ENCODE peak calls at places on chromosomes 4 and X, in seven cellular contexts. W, Z, T, V, O, N and L are unnamed samples.

GRCh38 chr4:98151145-98151929 is 8.1 kb upstream of the STPG2 start:
- DNase-seq in W (no peak), T (no peak), N (no peak), V (no peak), O (no peak), Z (no peak), L (no peak)

GRCh38 chrX:81377329-81377728 is 175.4 kb downstream of the SH3BGRL start:
- DNase-seq in O (no peak), Z (peak; percentile 8), W (peak; percentile 17), V (no peak), N (no peak), T (peak; percentile 27), L (peak; percentile 10)

GRCh38 chrX:6149231-6149870 is 79.3 kb downstream of the NLGN4X start:
- DNase-seq in N (no peak), O (no peak), T (no peak), V (no peak), W (no peak), Z (peak; percentile 21), L (no peak)

GRCh38 chr4:107034982-107035710 is 967 bp downstream of the DKK2 start:
- DNase-seq in T (peak; percentile 3), Z (no peak), N (no peak), O (no peak), W (peak; percentile 51), V (no peak), L (peak; percentile 9)

GRCh38 chr4:89204624-89205023 is 93.3 kb downstream of the TIGD2 start:
- DNase-seq in V (no peak), O (no peak), T (no peak), Z (no peak), N (no peak), W (no peak), L (no peak)

GRCh38 chrX:34053931-34054330 is 78.2 kb downstream of the FAM47A start:
- DNase-seq in V (no peak), T (no peak), W (no peak), O (no peak), N (no peak), Z (no peak), L (no peak)

GRCh38 chrX:33194289-33194688 is 17.1 kb downstream of the DMD start:
- DNase-seq in W (no peak), N (no peak), T (no peak), V (no peak), O (no peak), Z (no peak), L (no peak)

GRCh38 chr4:139191373-139191772 is 14.4 kb upstream of the ELF2 start:
- DNase-seq in Z (no peak), N (no peak), T (no peak), W (no peak), V (no peak), O (no peak), L (no peak)

GRCh38 chr4:122224348-122224747 is 72.2 kb downstream of the BLTP1 start:
- DNase-seq in N (no peak), T (peak; percentile 22), W (peak; percentile 40), Z (peak; percentile 0), O (no peak), V (no peak), L (peak; percentile 5)

GRCh38 chr4:142354794-142355416 is 491.2 kb downstream of the INPP4B start:
- DNase-seq in N (no peak), O (no peak), Z (no peak), W (peak; percentile 42), V (no peak), T (no peak), L (no peak)

GRCh38 chrX:130093271-130093670 is 17.0 kb downstream of the ELF4 start:
- DNase-seq in N (no peak), T (no peak), W (no peak), O (no peak), V (no peak), Z (no peak), L (no peak)

GRCh38 chr4:143202824-143203223 is 18.1 kb downstream of the USP38 start:
- DNase-seq in T (no peak), Z (no peak), O (no peak), N (no peak), V (no peak), W (no peak), L (no peak)

GRCh38 chrX:108199041-108199440 is 107.5 kb downstream of the ATG4A start:
- DNase-seq in N (no peak), V (no peak), W (no peak), Z (no peak), T (no peak), O (no peak), L (no peak)

GRCh38 chrX:108198420-108198819 is 106.8 kb downstream of the ATG4A start:
- DNase-seq in V (no peak), W (no peak), O (no peak), N (no peak), Z (no peak), T (no peak), L (no peak)

GRCh38 chrX:108203540-108203939 is 112.0 kb downstream of the ATG4A start:
- DNase-seq in V (no peak), O (no peak), Z (no peak), W (no peak), T (no peak), N (no peak), L (no peak)

DNA sequence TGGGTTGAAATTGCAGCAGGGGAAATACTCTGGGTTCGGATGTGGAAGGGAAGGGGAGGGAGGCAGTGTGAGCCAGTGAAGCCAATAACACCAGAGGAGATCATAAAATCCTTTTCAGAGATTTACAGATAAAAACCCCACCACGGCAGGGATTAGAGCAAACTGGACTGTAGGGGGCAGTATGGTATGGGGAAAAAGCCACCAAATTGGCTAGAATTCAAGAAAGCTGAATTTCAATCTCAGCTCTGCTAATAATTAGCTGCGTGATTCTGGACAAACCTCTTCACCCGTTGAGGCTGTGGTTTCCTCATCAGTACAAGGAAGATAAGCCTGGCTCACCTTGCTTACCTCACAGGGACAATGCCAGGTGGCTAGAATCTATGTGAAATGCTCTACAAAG is 108.1 kb downstream of the ATG4A start:
- DNase-seq in W (peak; percentile 61), Z (peak; percentile 14), V (no peak), N (no peak), O (no peak), T (peak; percentile 22), L (no peak)
- TF ChIP-seq CTCF in W (peak; percentile 57), Z (peak; percentile 63), V (peak; percentile 61), N (peak; percentile 65), O (no peak), T (peak; percentile 55), L (peak; percentile 64)

GRCh38 chr4:18934197-18934596 is 912.6 kb upstream of the LCORL start:
- DNase-seq in W (no peak), Z (peak; percentile 2), T (no peak), V (no peak), O (no peak), N (no peak), L (no peak)
- TF ChIP-seq CTCF in W (no peak), Z (peak; percentile 45), T (peak; percentile 16), V (peak; percentile 22), O (no peak), N (no peak), L (no peak)

GRCh38 chr4:52665592-52665991 is 6.5 kb upstream of the USP46 start:
- DNase-seq in N (no peak), O (no peak), Z (no peak), T (no peak), V (no peak), W (no peak), L (peak; percentile 45)
- TF ChIP-seq CTCF in N (no peak), O (no peak), Z (peak; percentile 51), T (peak; percentile 28), V (peak; percentile 34), W (peak; percentile 16), L (peak; percentile 58)

GRCh38 chr4:42566835-42567234 is 90.1 kb downstream of the ATP8A1 start:
- DNase-seq in N (no peak), W (no peak), V (no peak), Z (no peak), T (no peak), O (no peak), L (no peak)

GRCh38 chr4:42573249-42573648 is 83.7 kb downstream of the ATP8A1 start:
- DNase-seq in W (no peak), N (no peak), V (no peak), Z (no peak), T (no peak), O (no peak), L (no peak)

GRCh38 chr4:42570221-42570620 is 86.7 kb downstream of the ATP8A1 start:
- DNase-seq in Z (no peak), N (no peak), T (no peak), V (no peak), O (no peak), W (no peak), L (no peak)

DNA sequence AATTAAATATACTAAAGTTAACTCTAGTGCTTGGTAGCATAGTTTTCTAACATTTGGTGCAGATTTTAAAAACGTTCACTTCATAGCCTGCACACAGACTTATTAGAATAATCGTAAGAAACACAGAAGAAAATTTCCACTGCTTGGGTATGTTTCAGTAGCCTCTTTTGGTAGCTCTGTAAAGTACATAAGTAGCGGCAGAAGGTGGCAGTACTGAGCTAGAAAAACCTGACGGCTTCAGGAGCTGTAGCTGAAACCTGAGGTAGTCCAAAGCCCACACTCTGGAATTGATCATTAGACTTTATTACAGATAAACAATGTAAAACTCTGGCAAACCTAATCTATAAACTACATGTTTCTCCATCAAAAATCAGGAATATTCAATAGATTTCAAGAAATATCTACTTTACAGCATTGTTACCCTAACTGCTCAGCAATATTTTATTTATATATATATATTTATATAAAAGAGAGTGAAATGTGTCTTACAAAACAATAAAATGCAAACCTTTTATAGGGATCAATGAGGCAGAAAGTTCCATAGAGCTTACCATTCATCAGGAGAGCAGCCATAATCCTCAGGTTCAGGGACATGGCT is 88.2 kb downstream of the ATP8A1 start:
- DNase-seq in W (peak; percentile 86), O (peak; percentile 30), N (peak; percentile 29), T (peak; percentile 65), Z (peak; percentile 34), V (peak; percentile 62), L (peak; percentile 53)
- TF ChIP-seq CTCF in W (peak; percentile 73), O (peak; percentile 93), N (peak; percentile 79), T (peak; percentile 71), Z (peak; percentile 75), V (peak; percentile 78), L (peak; percentile 69)

GRCh38 chr4:153792007-153792892 is 3.4 kb upstream of the SFRP2 start:
- DNase-seq in T (no peak), W (peak; percentile 80), N (peak; percentile 34), O (no peak), Z (peak; percentile 67), V (peak; percentile 57), L (peak; percentile 43)

GRCh38 chr4:153792893-153793227 is 4.0 kb upstream of the SFRP2 start:
- DNase-seq in T (no peak), Z (no peak), W (no peak), V (no peak), N (no peak), O (no peak), L (no peak)

GRCh38 chr4:153789741-153790651 is 1.1 kb upstream of the SFRP2 start:
- DNase-seq in T (no peak), W (no peak), N (no peak), V (no peak), Z (no peak), O (no peak), L (no peak)

GRCh38 chr4:153788419-153789276 is at the start of gene SFRP2:
- DNase-seq in Z (no peak), V (no peak), N (no peak), T (no peak), O (no peak), W (peak; percentile 53), L (no peak)

GRCh38 chr4:153790962-153791551 is 2.2 kb upstream of the SFRP2 start:
- DNase-seq in Z (no peak), N (peak; percentile 32), O (no peak), T (no peak), V (no peak), W (peak; percentile 75), L (peak; percentile 66)
- TF ChIP-seq CTCF in Z (peak; percentile 34), N (no peak), O (no peak), T (no peak), V (no peak), W (peak; percentile 24), L (peak; percentile 28)

GRCh38 chrX:72408885-72409284 is 103.2 kb upstream of the CITED1 start:
- DNase-seq in W (no peak), O (no peak), Z (no peak), N (no peak), V (no peak), T (no peak), L (no peak)
- TF ChIP-seq CTCF in W (no peak), O (no peak), Z (no peak), N (no peak), V (no peak), T (no peak), L (no peak)